ENCODE peak calls at places on chromosomes 2 and 18, in eight cellular contexts. One of them, this sample, is unnamed.

GRCh38 chr18:77754475-77755044 is 504.9 kb downstream of the GALR1 start:
- DNase-seq in tibial artery: no peak
- DNase-seq in AG09309: no peak
- DNase-seq in mucosa of descending colon: no peak
- DNase-seq in hepatocyte: no peak
- DNase-seq in choroid plexus epithelial cell: no peak
- DNase-seq in sigmoid colon: no peak
- DNase-seq in astrocyte: no peak
- DNase-seq in this sample: no peak

GRCh38 chr2:144567745-144568144 is 47.8 kb upstream of the ZEB2 start:
- DNase-seq in tibial artery: no peak
- DNase-seq in AG09309: no peak
- DNase-seq in mucosa of descending colon: no peak
- DNase-seq in hepatocyte: no peak
- DNase-seq in choroid plexus epithelial cell: no peak
- DNase-seq in sigmoid colon: no peak
- DNase-seq in astrocyte: no peak
- DNase-seq in this sample: no peak

GRCh38 chr18:75408554-75409506 is 18.7 kb downstream of the SMIM21 start:
- DNase-seq in tibial artery: no peak
- DNase-seq in AG09309: peak
- DNase-seq in mucosa of descending colon: no peak
- DNase-seq in hepatocyte: peak
- DNase-seq in choroid plexus epithelial cell: peak
- DNase-seq in sigmoid colon: no peak
- DNase-seq in astrocyte: peak
- DNase-seq in this sample: peak

GRCh38 chr2:58339548-58340243 is 98.6 kb upstream of the FANCL start:
- DNase-seq in tibial artery: no peak
- DNase-seq in AG09309: no peak
- DNase-seq in mucosa of descending colon: no peak
- DNase-seq in hepatocyte: peak
- DNase-seq in choroid plexus epithelial cell: no peak
- DNase-seq in sigmoid colon: no peak
- DNase-seq in astrocyte: no peak
- DNase-seq in this sample: no peak

GRCh38 chr2:29990112-29990511 is 68.7 kb upstream of the ALK start:
- DNase-seq in tibial artery: no peak
- DNase-seq in AG09309: no peak
- DNase-seq in mucosa of descending colon: no peak
- DNase-seq in hepatocyte: no peak
- DNase-seq in choroid plexus epithelial cell: no peak
- DNase-seq in sigmoid colon: no peak
- DNase-seq in astrocyte: no peak
- DNase-seq in this sample: no peak

GRCh38 chr18:50560681-50561629 is 1.1 kb downstream of the MAPK4 start:
- DNase-seq in tibial artery: no peak
- DNase-seq in AG09309: no peak
- DNase-seq in mucosa of descending colon: no peak
- DNase-seq in hepatocyte: peak
- DNase-seq in choroid plexus epithelial cell: no peak
- DNase-seq in sigmoid colon: no peak
- DNase-seq in astrocyte: no peak
- DNase-seq in this sample: no peak

GRCh38 chr2:126761981-126762878 is 106.3 kb downstream of the GYPC start:
- DNase-seq in tibial artery: no peak
- DNase-seq in AG09309: no peak
- DNase-seq in mucosa of descending colon: no peak
- DNase-seq in hepatocyte: no peak
- DNase-seq in choroid plexus epithelial cell: no peak
- DNase-seq in sigmoid colon: no peak
- DNase-seq in astrocyte: no peak
- DNase-seq in this sample: no peak

GRCh38 chr2:46849741-46850474 is 65.7 kb downstream of the MCFD2 start:
- DNase-seq in tibial artery: peak
- DNase-seq in AG09309: no peak
- DNase-seq in mucosa of descending colon: no peak
- DNase-seq in hepatocyte: peak
- DNase-seq in choroid plexus epithelial cell: peak
- DNase-seq in sigmoid colon: peak
- DNase-seq in astrocyte: peak
- DNase-seq in this sample: no peak

GRCh38 chr2:232928564-232929302 is 58.7 kb downstream of the SNORC start:
- DNase-seq in tibial artery: no peak
- DNase-seq in AG09309: no peak
- DNase-seq in mucosa of descending colon: no peak
- DNase-seq in hepatocyte: no peak
- DNase-seq in choroid plexus epithelial cell: no peak
- DNase-seq in sigmoid colon: no peak
- DNase-seq in astrocyte: no peak
- DNase-seq in this sample: no peak

GRCh38 chr2:63776382-63776781 is 65.3 kb upstream of the UGP2 start:
- DNase-seq in tibial artery: no peak
- DNase-seq in AG09309: no peak
- DNase-seq in mucosa of descending colon: no peak
- DNase-seq in hepatocyte: no peak
- DNase-seq in choroid plexus epithelial cell: no peak
- DNase-seq in sigmoid colon: no peak
- DNase-seq in astrocyte: no peak
- DNase-seq in this sample: no peak

GRCh38 chr2:217930783-217931563 is 71.8 kb downstream of the TNS1 start:
- DNase-seq in tibial artery: no peak
- DNase-seq in AG09309: no peak
- DNase-seq in mucosa of descending colon: peak
- DNase-seq in hepatocyte: no peak
- DNase-seq in choroid plexus epithelial cell: no peak
- DNase-seq in sigmoid colon: no peak
- DNase-seq in astrocyte: peak
- DNase-seq in this sample: no peak

GRCh38 chr2:102005989-102006885 is 14.5 kb downstream of the IL1R2 start:
- DNase-seq in tibial artery: no peak
- DNase-seq in AG09309: no peak
- DNase-seq in mucosa of descending colon: no peak
- DNase-seq in hepatocyte: peak
- DNase-seq in choroid plexus epithelial cell: peak
- DNase-seq in sigmoid colon: no peak
- DNase-seq in astrocyte: peak
- DNase-seq in this sample: no peak

GRCh38 chr2:134268265-134268664 is 14.4 kb downstream of the MGAT5 start:
- DNase-seq in tibial artery: no peak
- DNase-seq in AG09309: no peak
- DNase-seq in mucosa of descending colon: no peak
- DNase-seq in hepatocyte: no peak
- DNase-seq in choroid plexus epithelial cell: no peak
- DNase-seq in sigmoid colon: no peak
- DNase-seq in astrocyte: peak
- DNase-seq in this sample: no peak

GRCh38 chr18:41975287-41975683 is 20.3 kb downstream of the PIK3C3 start:
- DNase-seq in tibial artery: no peak
- DNase-seq in AG09309: no peak
- DNase-seq in mucosa of descending colon: no peak
- DNase-seq in hepatocyte: no peak
- DNase-seq in choroid plexus epithelial cell: no peak
- DNase-seq in sigmoid colon: no peak
- DNase-seq in astrocyte: no peak
- DNase-seq in this sample: no peak

GRCh38 chr2:85413592-85414421 is 3.6 kb upstream of the CAPG start:
- DNase-seq in tibial artery: no peak
- DNase-seq in AG09309: no peak
- DNase-seq in mucosa of descending colon: peak
- DNase-seq in hepatocyte: peak
- DNase-seq in choroid plexus epithelial cell: peak
- DNase-seq in sigmoid colon: no peak
- DNase-seq in astrocyte: peak
- DNase-seq in this sample: no peak

DNA sequence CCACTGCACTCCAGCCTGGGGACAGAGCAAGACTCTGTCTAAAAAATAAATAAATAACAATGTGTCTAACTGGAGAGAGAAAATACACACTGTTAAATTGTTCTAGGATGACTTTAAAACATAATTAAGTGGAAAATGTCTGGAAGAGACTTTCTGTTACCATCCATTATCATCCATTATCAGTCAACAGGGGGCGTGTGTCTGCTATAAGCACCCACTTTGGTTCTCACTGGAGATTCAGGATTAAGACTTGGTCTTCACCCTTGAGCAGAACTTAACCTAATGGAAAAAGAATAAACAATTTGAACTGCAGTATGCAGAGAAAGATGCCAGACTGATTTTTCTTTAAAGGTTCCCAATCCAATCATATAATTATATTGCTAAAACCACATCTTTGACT is 999.8 kb upstream of the GYPC start:
- DNase-seq in tibial artery: no peak
- DNase-seq in AG09309: no peak
- DNase-seq in mucosa of descending colon: no peak
- DNase-seq in hepatocyte: no peak
- DNase-seq in choroid plexus epithelial cell: no peak
- DNase-seq in sigmoid colon: no peak
- DNase-seq in astrocyte: no peak
- DNase-seq in this sample: no peak
- TF ChIP-seq CTCF in tibial artery: no peak
- TF ChIP-seq CTCF in AG09309: no peak
- TF ChIP-seq CTCF in mucosa of descending colon: no peak
- TF ChIP-seq CTCF in hepatocyte: no peak
- TF ChIP-seq CTCF in choroid plexus epithelial cell: no peak
- TF ChIP-seq CTCF in sigmoid colon: no peak
- TF ChIP-seq CTCF in astrocyte: no peak
- TF ChIP-seq CTCF in this sample: no peak

GRCh38 chr18:56565596-56566355 is 72.6 kb downstream of the TXNL1 start:
- DNase-seq in tibial artery: no peak
- DNase-seq in AG09309: peak
- DNase-seq in mucosa of descending colon: no peak
- DNase-seq in hepatocyte: no peak
- DNase-seq in choroid plexus epithelial cell: peak
- DNase-seq in sigmoid colon: no peak
- DNase-seq in astrocyte: peak
- DNase-seq in this sample: peak

GRCh38 chr18:56560992-56561391 is 77.4 kb downstream of the TXNL1 start:
- DNase-seq in tibial artery: no peak
- DNase-seq in AG09309: no peak
- DNase-seq in mucosa of descending colon: no peak
- DNase-seq in hepatocyte: no peak
- DNase-seq in choroid plexus epithelial cell: no peak
- DNase-seq in sigmoid colon: no peak
- DNase-seq in astrocyte: no peak
- DNase-seq in this sample: no peak

GRCh38 chr18:56562479-56562878 is 75.9 kb downstream of the TXNL1 start:
- DNase-seq in tibial artery: no peak
- DNase-seq in AG09309: no peak
- DNase-seq in mucosa of descending colon: no peak
- DNase-seq in hepatocyte: no peak
- DNase-seq in choroid plexus epithelial cell: no peak
- DNase-seq in sigmoid colon: no peak
- DNase-seq in astrocyte: no peak
- DNase-seq in this sample: no peak

GRCh38 chr18:56565059-56565458 is 73.3 kb downstream of the TXNL1 start:
- DNase-seq in tibial artery: no peak
- DNase-seq in AG09309: no peak
- DNase-seq in mucosa of descending colon: no peak
- DNase-seq in hepatocyte: no peak
- DNase-seq in choroid plexus epithelial cell: no peak
- DNase-seq in sigmoid colon: no peak
- DNase-seq in astrocyte: peak
- DNase-seq in this sample: no peak

GRCh38 chr18:56563568-56563967 is 74.8 kb downstream of the TXNL1 start:
- DNase-seq in tibial artery: no peak
- DNase-seq in AG09309: no peak
- DNase-seq in mucosa of descending colon: no peak
- DNase-seq in hepatocyte: no peak
- DNase-seq in choroid plexus epithelial cell: peak
- DNase-seq in sigmoid colon: no peak
- DNase-seq in astrocyte: no peak
- DNase-seq in this sample: no peak
- TF ChIP-seq CTCF in tibial artery: no peak
- TF ChIP-seq CTCF in AG09309: no peak
- TF ChIP-seq CTCF in mucosa of descending colon: no peak
- TF ChIP-seq CTCF in hepatocyte: no peak
- TF ChIP-seq CTCF in choroid plexus epithelial cell: peak
- TF ChIP-seq CTCF in sigmoid colon: no peak
- TF ChIP-seq CTCF in astrocyte: no peak
- TF ChIP-seq CTCF in this sample: peak

GRCh38 chr2:12988279-12988678 is 271.5 kb downstream of the TRIB2 start:
- DNase-seq in tibial artery: no peak
- DNase-seq in AG09309: no peak
- DNase-seq in mucosa of descending colon: no peak
- DNase-seq in hepatocyte: no peak
- DNase-seq in choroid plexus epithelial cell: no peak
- DNase-seq in sigmoid colon: no peak
- DNase-seq in astrocyte: no peak
- DNase-seq in this sample: no peak

GRCh38 chr2:12987246-12987645 is 270.5 kb downstream of the TRIB2 start:
- DNase-seq in tibial artery: no peak
- DNase-seq in AG09309: no peak
- DNase-seq in mucosa of descending colon: no peak
- DNase-seq in hepatocyte: no peak
- DNase-seq in choroid plexus epithelial cell: no peak
- DNase-seq in sigmoid colon: no peak
- DNase-seq in astrocyte: no peak
- DNase-seq in this sample: no peak

GRCh38 chr2:12990523-12990922 is 273.8 kb downstream of the TRIB2 start:
- DNase-seq in tibial artery: no peak
- DNase-seq in AG09309: no peak
- DNase-seq in mucosa of descending colon: no peak
- DNase-seq in hepatocyte: no peak
- DNase-seq in choroid plexus epithelial cell: peak
- DNase-seq in sigmoid colon: no peak
- DNase-seq in astrocyte: no peak
- DNase-seq in this sample: no peak
- TF ChIP-seq CTCF in tibial artery: no peak
- TF ChIP-seq CTCF in AG09309: peak
- TF ChIP-seq CTCF in mucosa of descending colon: no peak
- TF ChIP-seq CTCF in hepatocyte: no peak
- TF ChIP-seq CTCF in choroid plexus epithelial cell: peak
- TF ChIP-seq CTCF in sigmoid colon: no peak
- TF ChIP-seq CTCF in astrocyte: peak
- TF ChIP-seq CTCF in this sample: no peak

GRCh38 chr2:234559609-234560008 is 62.7 kb upstream of the ARL4C start:
- DNase-seq in tibial artery: no peak
- DNase-seq in AG09309: no peak
- DNase-seq in mucosa of descending colon: no peak
- DNase-seq in hepatocyte: peak
- DNase-seq in choroid plexus epithelial cell: no peak
- DNase-seq in sigmoid colon: no peak
- DNase-seq in astrocyte: no peak
- DNase-seq in this sample: no peak

GRCh38 chr2:234565201-234565600 is 68.3 kb upstream of the ARL4C start:
- DNase-seq in tibial artery: no peak
- DNase-seq in AG09309: no peak
- DNase-seq in mucosa of descending colon: no peak
- DNase-seq in hepatocyte: no peak
- DNase-seq in choroid plexus epithelial cell: no peak
- DNase-seq in sigmoid colon: no peak
- DNase-seq in astrocyte: peak
- DNase-seq in this sample: no peak

GRCh38 chr2:234565842-234566619 is 69.2 kb upstream of the ARL4C start:
- DNase-seq in tibial artery: no peak
- DNase-seq in AG09309: no peak
- DNase-seq in mucosa of descending colon: no peak
- DNase-seq in hepatocyte: no peak
- DNase-seq in choroid plexus epithelial cell: no peak
- DNase-seq in sigmoid colon: no peak
- DNase-seq in astrocyte: no peak
- DNase-seq in this sample: no peak

GRCh38 chr2:234566622-234567021 is 69.7 kb upstream of the ARL4C start:
- DNase-seq in tibial artery: no peak
- DNase-seq in AG09309: no peak
- DNase-seq in mucosa of descending colon: no peak
- DNase-seq in hepatocyte: no peak
- DNase-seq in choroid plexus epithelial cell: no peak
- DNase-seq in sigmoid colon: no peak
- DNase-seq in astrocyte: no peak
- DNase-seq in this sample: no peak

GRCh38 chr2:234564719-234565118 is 67.8 kb upstream of the ARL4C start:
- DNase-seq in tibial artery: no peak
- DNase-seq in AG09309: peak
- DNase-seq in mucosa of descending colon: no peak
- DNase-seq in hepatocyte: peak
- DNase-seq in choroid plexus epithelial cell: peak
- DNase-seq in sigmoid colon: no peak
- DNase-seq in astrocyte: no peak
- DNase-seq in this sample: no peak
- TF ChIP-seq CTCF in tibial artery: no peak
- TF ChIP-seq CTCF in AG09309: peak
- TF ChIP-seq CTCF in mucosa of descending colon: no peak
- TF ChIP-seq CTCF in hepatocyte: peak
- TF ChIP-seq CTCF in choroid plexus epithelial cell: peak
- TF ChIP-seq CTCF in sigmoid colon: no peak
- TF ChIP-seq CTCF in astrocyte: peak
- TF ChIP-seq CTCF in this sample: peak